ENCODE peak calls at places on chromosomes 3 and 15, in ten cellular contexts. H is MCF 10A, L is GM10248, R is AG04450, C is AG20443, A is NCI-H2029, K is hypothalamus, F is aorta, P is fibroblast of mammary gland, G is M059J. U is an unnamed sample.
A peak's percentile ranks its signal among the peaks of the same experiment; 100 is the strongest.

GRCh38 chr3:115494826-115495225 is 128.5 kb upstream of the GAP43 start:
- DNase-seq in H (no peak), L (no peak), R (no peak), C (no peak), A (no peak), K (no peak), F (no peak), P (no peak), G (no peak), U (no peak)

GRCh38 chr15:23035964-23036566 is 3.3 kb downstream of the TUBGCP5 start:
- DNase-seq in H (peak; percentile 61), L (peak; percentile 56), R (no peak), C (peak; percentile 74), A (no peak), K (no peak), F (no peak), P (peak; percentile 69), G (peak; percentile 48), U (no peak)

GRCh38 chr15:72968531-72968922 is 83.7 kb upstream of the NEO1 start:
- DNase-seq in H (peak; percentile 31), L (no peak), R (no peak), C (no peak), A (peak; percentile 12), K (no peak), F (no peak), P (no peak), G (no peak), U (peak; percentile 0)

GRCh38 chr3:108219336-108219735 is 2.9 kb downstream of the IFT57 start:
- DNase-seq in H (no peak), L (peak; percentile 20), R (no peak), C (no peak), A (no peak), K (no peak), F (no peak), P (no peak), G (no peak), U (no peak)

GRCh38 chr3:127069814-127070440 is 87.0 kb downstream of the PLXNA1 start:
- DNase-seq in H (no peak), L (no peak), R (no peak), C (no peak), A (no peak), K (no peak), F (no peak), P (no peak), G (no peak), U (no peak)

GRCh38 chr15:95875141-95875643 is 455.3 kb upstream of the NR2F2 start:
- DNase-seq in H (peak; percentile 47), L (no peak), R (no peak), C (peak; percentile 44), A (peak; percentile 21), K (no peak), F (peak; percentile 61), P (peak; percentile 74), G (peak; percentile 87), U (peak; percentile 40)

GRCh38 chr15:22918596-22919140 is 61.5 kb downstream of the CYFIP1 start:
- DNase-seq in H (no peak), L (no peak), R (no peak), C (no peak), A (no peak), K (no peak), F (peak; percentile 37), P (no peak), G (no peak), U (no peak)

GRCh38 chr15:96355561-96356129 is 25.1 kb downstream of the NR2F2 start:
- DNase-seq in H (no peak), L (no peak), R (no peak), C (no peak), A (no peak), K (no peak), F (peak; percentile 26), P (no peak), G (no peak), U (no peak)

GRCh38 chr15:87639305-87640011 is 617.1 kb downstream of the NTRK3 start:
- DNase-seq in H (no peak), L (no peak), R (no peak), C (no peak), A (no peak), K (no peak), F (no peak), P (no peak), G (peak; percentile 44), U (no peak)

GRCh38 chr15:69265347-69265955 is 33.3 kb upstream of the PAQR5 start:
- DNase-seq in H (peak; percentile 63), L (no peak), R (no peak), C (peak; percentile 33), A (no peak), K (no peak), F (no peak), P (peak; percentile 48), G (peak; percentile 56), U (no peak)

GRCh38 chr3:41742127-41742526 is 219.8 kb downstream of the ULK4 start:
- DNase-seq in H (no peak), L (no peak), R (no peak), C (no peak), A (no peak), K (no peak), F (no peak), P (no peak), G (no peak), U (no peak)

GRCh38 chr3:61865466-61865865 is 304.1 kb downstream of the PTPRG start:
- DNase-seq in H (no peak), L (no peak), R (no peak), C (no peak), A (no peak), K (no peak), F (no peak), P (no peak), G (no peak), U (no peak)

GRCh38 chr3:27630892-27631291 is 91.2 kb downstream of the EOMES start:
- DNase-seq in H (peak; percentile 31), L (no peak), R (no peak), C (peak; percentile 23), A (no peak), K (no peak), F (no peak), P (peak; percentile 75), G (peak; percentile 66), U (no peak)

GRCh38 chr3:114615535-114616064 is 321.8 kb downstream of the TIGIT start:
- DNase-seq in H (no peak), L (no peak), R (no peak), C (no peak), A (no peak), K (no peak), F (no peak), P (no peak), G (no peak), U (peak; percentile 29)

U was measured in DMS153.